ENCODE peak calls at places on chromosomes 1 and 21, in ten cellular contexts. I is transverse colon; R is heart right ventricle; W is IMR-90; J is esophagus squamous epithelium; N is K562; Z is gastrocnemius medialis; V is CD8-positive, alpha-beta memory T cell; Q is mammary epithelial cell; O is CD8-positive, alpha-beta T cell. Y is an unnamed sample. For H3K9me3, the result is how much of the 10 kb centered on the place peaks cover.

GRCh38 chr1:36525166-36525565 is 42.5 kb upstream of the CSF3R start:
- DNase-seq in O (no peak), V (no peak), R (no peak), J (no peak), W (no peak), Q (no peak), Z (no peak), N (no peak), I (no peak), Y (no peak)

GRCh38 chr1:118949317-118949716 is 38.8 kb downstream of the TBX15 start:
- DNase-seq in J (no peak), W (no peak), N (no peak), R (no peak), O (no peak), Q (no peak), I (no peak), V (no peak), Z (peak), Y (no peak)

GRCh38 chr1:112309499-112309898 is 86.5 kb upstream of the CTTNBP2NL start:
- DNase-seq in R (no peak), V (no peak), W (no peak), J (no peak), N (no peak), I (no peak), Z (no peak), Q (no peak), O (no peak), Y (no peak)

GRCh38 chr1:201264072-201264471 is 19.2 kb upstream of the PKP1 start:
- DNase-seq in O (peak), R (no peak), I (no peak), Z (no peak), W (no peak), N (no peak), V (no peak), Q (no peak), J (no peak), Y (no peak)

GRCh38 chr1:54218883-54219687 is 19.1 kb downstream of the MRPL37 start:
- DNase-seq in O (no peak), V (no peak), Q (no peak), Z (no peak), J (no peak), R (no peak), I (peak), W (peak), N (no peak), Y (no peak)

GRCh38 chr21:38699048-38699447 is 106.7 kb upstream of the ETS2 start:
- DNase-seq in O (no peak), R (no peak), W (no peak), Q (no peak), J (no peak), V (no peak), I (no peak), Z (no peak), N (peak), Y (no peak)

GRCh38 chr1:88783145-88783544 is 99.1 kb downstream of the PKN2 start:
- DNase-seq in Z (no peak), O (no peak), W (no peak), Q (no peak), R (no peak), I (no peak), J (no peak), N (no peak), V (no peak), Y (no peak)

GRCh38 chr1:6454856-6455751 is 10.9 kb downstream of the TNFRSF25 start:
- DNase-seq in Q (no peak), N (no peak), R (no peak), O (peak), W (no peak), I (no peak), V (no peak), J (no peak), Z (no peak), Y (no peak)

GRCh38 chr1:202697038-202697437 is 13.2 kb downstream of the SYT2 start:
- DNase-seq in O (no peak), W (no peak), Z (no peak), N (no peak), Q (no peak), I (peak), R (no peak), V (no peak), J (no peak), Y (no peak)

GRCh38 chr1:6724517-6725141 is 23.0 kb upstream of the DNAJC11 start:
- DNase-seq in J (no peak), O (no peak), Z (no peak), Q (peak), V (no peak), W (peak), N (no peak), R (no peak), I (no peak), Y (no peak)

GRCh38 chr1:201938440-201939005 is 7.8 kb downstream of the LMOD1 start:
- DNase-seq in Z (peak), N (no peak), J (no peak), R (no peak), Q (no peak), W (no peak), V (no peak), O (no peak), I (no peak), Y (no peak)

GRCh38 chr1:30735668-30736498 is 12.5 kb upstream of the MATN1 start:
- DNase-seq in O (no peak), W (no peak), Z (no peak), J (no peak), N (no peak), Q (no peak), I (no peak), V (no peak), R (no peak), Y (no peak)

GRCh38 chr1:116561563-116561962 is 9.3 kb downstream of the CD58 start:
- DNase-seq in O (no peak), J (no peak), R (no peak), N (no peak), V (no peak), Q (no peak), Z (no peak), I (no peak), W (no peak), Y (no peak)

GRCh38 chr1:114227059-114227458 is 73.4 kb upstream of the SYT6 start:
- DNase-seq in I (no peak), J (no peak), V (no peak), O (no peak), N (no peak), Z (no peak), R (peak), W (no peak), Q (no peak), Y (no peak)

GRCh38 chr1:246930830-246931548 is 759 bp downstream of the AHCTF1 start:
- DNase-seq in Z (peak), N (peak), W (peak), O (peak), R (peak), Q (peak), I (peak), V (peak), J (no peak), Y (peak)

GRCh38 chr1:171741872-171742576 is at the start of gene VAMP4:
- DNase-seq in J (peak), V (peak), I (peak), O (peak), Z (peak), W (peak), N (peak), R (peak), Q (peak), Y (peak)

GRCh38 chr1:171738921-171739320 is 2.9 kb downstream of the VAMP4 start:
- DNase-seq in R (no peak), W (peak), N (no peak), O (no peak), J (no peak), Z (no peak), I (no peak), V (no peak), Q (no peak), Y (no peak)

GRCh38 chr1:171740356-171740863 is 1.5 kb downstream of the VAMP4 start:
- DNase-seq in Q (no peak), R (no peak), O (no peak), Z (no peak), V (no peak), W (peak), N (no peak), I (no peak), J (no peak), Y (no peak)

GRCh38 chr1:171740987-171741871 is 636 bp downstream of the VAMP4 start:
- DNase-seq in J (no peak), N (peak), O (peak), V (peak), Q (peak), W (peak), R (peak), Z (peak), I (peak), Y (peak)

GRCh38 chr1:171739646-171740045 is 2.2 kb downstream of the VAMP4 start:
- DNase-seq in I (no peak), Q (no peak), W (peak), R (no peak), V (no peak), J (no peak), O (no peak), N (no peak), Z (no peak), Y (no peak)
- H3K4me3 ChIP-seq in I (no peak), Q (no peak), W (no peak), R (no peak), V (no peak), J (no peak), O (no peak), N (no peak), Z (no peak), Y (no peak)

DNA sequence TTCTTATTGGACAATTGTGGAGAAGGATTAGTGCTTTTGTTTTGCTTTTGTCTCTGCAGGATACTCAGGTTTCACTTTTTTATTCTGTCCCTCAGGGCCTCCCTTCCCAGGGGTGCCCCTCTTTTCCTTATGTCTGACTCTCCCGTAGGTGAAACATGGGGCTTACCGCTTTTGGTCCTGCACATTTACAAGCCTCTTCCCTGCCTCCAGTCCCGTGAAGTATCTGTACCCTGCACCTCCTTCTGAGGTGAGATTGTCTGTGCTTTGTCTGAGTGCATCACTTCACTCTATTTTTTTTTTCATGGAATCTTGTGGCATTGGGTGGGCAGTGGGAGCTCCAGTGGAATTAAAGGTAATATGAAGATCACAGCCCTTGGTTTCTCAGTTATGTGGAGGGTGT is 758.1 kb upstream of the TPTE start:
- DNase-seq in V (no peak), Z (no peak), I (no peak), R (no peak), W (no peak), N (no peak), J (no peak), Q (no peak), O (no peak), Y (no peak)
- H3K9me3 ChIP-seq in V (under half), Z (under half), I (under half), R (under half), W (under half), N (under half), J (under half), Q (half or more), O (under half), Y (under half)

DNA sequence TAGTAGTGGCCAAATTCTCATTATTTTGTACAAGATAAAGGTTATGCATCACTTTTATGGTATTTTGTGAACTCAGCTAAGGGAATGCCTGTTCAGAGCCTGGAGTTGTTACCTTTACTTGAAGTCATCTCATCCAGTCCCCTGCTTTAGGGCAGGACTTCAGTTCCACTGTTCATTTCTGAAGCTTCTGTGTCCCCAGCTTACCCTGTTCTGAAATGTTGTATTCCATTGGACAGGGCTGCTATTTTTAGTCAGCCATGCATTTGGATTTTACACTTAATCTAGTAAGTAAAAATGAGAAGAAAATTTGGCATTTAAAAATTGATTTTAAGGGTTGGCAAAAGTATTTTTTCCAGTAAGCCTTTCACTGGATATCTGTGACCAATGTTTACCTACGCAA is 11.6 kb upstream of the C4BPB start:
- DNase-seq in V (no peak), W (no peak), O (no peak), R (no peak), N (no peak), Q (no peak), I (no peak), J (no peak), Z (no peak), Y (no peak)
- H3K4me3 ChIP-seq in V (no peak), W (no peak), O (no peak), R (no peak), N (no peak), Q (no peak), I (no peak), J (no peak), Z (no peak), Y (no peak)

DNA sequence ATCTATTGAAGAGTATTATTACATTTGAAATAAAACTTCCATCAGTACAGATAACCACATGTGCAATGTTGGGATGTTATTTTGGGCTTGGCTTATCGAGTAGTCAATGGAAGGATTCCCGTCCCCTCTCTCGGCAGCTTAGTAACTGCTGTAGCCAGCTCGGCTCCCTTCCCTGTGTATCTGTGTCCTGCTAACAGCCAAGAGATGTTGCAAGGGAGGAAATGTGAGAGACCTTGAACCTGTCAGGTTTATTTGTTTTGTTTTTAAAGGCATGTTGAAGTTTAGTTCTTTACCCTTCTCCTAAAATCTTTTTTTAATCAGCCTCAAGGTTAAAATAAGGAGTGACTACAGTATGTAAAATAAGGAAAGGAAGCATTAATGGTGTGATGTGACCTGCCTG is 13.6 kb upstream of the TARS2 start:
- DNase-seq in W (no peak), O (no peak), Q (no peak), Z (peak), V (no peak), N (no peak), R (peak), J (no peak), I (no peak), Y (no peak)
- H3K9me3 ChIP-seq in W (under half), O (under half), Q (under half), Z (under half), V (under half), N (under half), R (under half), J (under half), I (under half), Y (under half)

DNA sequence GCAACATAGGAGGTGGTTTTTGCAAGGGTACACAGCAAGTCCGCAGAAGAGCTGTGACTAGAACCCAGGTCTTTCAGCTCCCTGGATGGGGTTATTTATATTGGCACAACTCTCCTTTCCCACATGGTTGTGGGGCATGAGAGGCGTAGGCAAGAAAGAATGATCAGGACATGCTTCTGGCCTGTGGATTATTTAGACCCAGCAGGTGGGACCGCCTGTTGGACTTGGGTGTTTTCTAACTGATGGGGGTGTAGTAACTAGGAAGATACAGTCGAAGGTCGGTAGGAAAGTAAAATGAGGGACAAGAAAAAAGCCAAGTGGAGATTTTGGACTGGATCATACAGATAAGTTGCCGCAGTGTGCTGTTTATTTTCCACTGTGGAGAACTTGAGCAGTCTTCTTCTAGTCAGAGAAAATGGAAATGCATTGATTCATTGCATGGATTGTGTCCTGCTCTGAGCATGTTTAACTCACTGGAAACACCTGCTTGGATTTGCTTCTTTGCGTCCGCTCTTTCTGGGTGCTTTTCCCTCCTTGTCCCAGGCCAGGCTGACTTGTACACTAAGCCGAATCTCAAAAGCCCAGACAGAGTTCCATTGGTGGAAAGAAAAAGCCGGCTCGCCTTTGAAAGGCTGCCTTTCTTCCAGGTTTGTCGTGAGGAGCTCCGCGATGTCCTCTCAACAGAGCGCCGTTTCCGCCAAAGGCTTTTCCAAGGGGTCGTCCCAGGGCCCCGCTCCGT is 602 bp downstream of the CRCT1 start:
- DNase-seq in N (no peak), W (no peak), I (no peak), R (no peak), J (no peak), Z (no peak), V (no peak), Q (no peak), O (no peak), Y (no peak)
- H3K4me3 ChIP-seq in N (no peak), W (peak), I (peak), R (peak), J (peak), Z (no peak), V (no peak), Q (peak), O (no peak), Y (no peak)